ENCODE peak calls at places on chromosomes 6 and 20, in four cellular contexts. One of them, this sample, is unnamed.

GRCh38 chr6:131740161-131740560 is 29.3 kb upstream of the CTAGE9 start:
- DNase-seq in renal cortical epithelial cell: no peak
- DNase-seq in MCF 10A: no peak
- DNase-seq in NCI-H1417: no peak
- DNase-seq in this sample: no peak

GRCh38 chr6:74657033-74657432 is 548.8 kb downstream of the COL12A1 start:
- DNase-seq in renal cortical epithelial cell: no peak
- DNase-seq in MCF 10A: no peak
- DNase-seq in NCI-H1417: no peak
- DNase-seq in this sample: no peak

GRCh38 chr20:13211956-13212618 is 9.0 kb upstream of the ISM1 start:
- DNase-seq in renal cortical epithelial cell: no peak
- DNase-seq in NCI-H1417: no peak
- DNase-seq in MCF 10A: no peak
- DNase-seq in this sample: no peak

GRCh38 chr6:36335465-36336209 is 1.1 kb downstream of the BNIP5 start:
- DNase-seq in renal cortical epithelial cell: no peak
- DNase-seq in NCI-H1417: no peak
- DNase-seq in MCF 10A: no peak
- DNase-seq in this sample: no peak

GRCh38 chr6:145815351-145815772 is 767 bp upstream of the FBXO30 start:
- DNase-seq in MCF 10A: no peak
- DNase-seq in renal cortical epithelial cell: no peak
- DNase-seq in NCI-H1417: no peak
- DNase-seq in this sample: peak

GRCh38 chr6:71383891-71384489 is 95.4 kb downstream of the OGFRL1 start:
- DNase-seq in MCF 10A: peak
- DNase-seq in NCI-H1417: peak
- DNase-seq in renal cortical epithelial cell: peak
- DNase-seq in this sample: peak

GRCh38 chr6:7311171-7311570 is 1.8 kb downstream of the SSR1 start:
- DNase-seq in renal cortical epithelial cell: no peak
- DNase-seq in MCF 10A: peak
- DNase-seq in NCI-H1417: no peak
- DNase-seq in this sample: peak

GRCh38 chr6:21845018-21845417 is 251.5 kb downstream of the SOX4 start:
- DNase-seq in renal cortical epithelial cell: no peak
- DNase-seq in MCF 10A: no peak
- DNase-seq in NCI-H1417: peak
- DNase-seq in this sample: no peak

GRCh38 chr20:64098471-64099013 is 8.8 kb downstream of the NPBWR2 start:
- DNase-seq in renal cortical epithelial cell: no peak
- DNase-seq in NCI-H1417: no peak
- DNase-seq in MCF 10A: no peak
- DNase-seq in this sample: no peak

This sample was measured in fibroblast of lung.